ENCODE peak calls at places on chromosomes 4 and X, in eight cellular contexts. D is uterus, G is HepG2, O is sigmoid colon, B is vagina, R is thyroid gland, E is GM12892, U is suprapubic skin. A is an unnamed sample.

GRCh38 chrX:107747596-107748161 is 27.9 kb downstream of the TSC22D3 start:
- DNase-seq in O (no peak), G (no peak), B (no peak), U (no peak), D (peak), R (peak), E (no peak), A (peak)

GRCh38 chr4:87101543-87102199 is 118.7 kb downstream of the KLHL8 start:
- DNase-seq in E (no peak), D (no peak), U (no peak), O (no peak), B (no peak), R (no peak), G (no peak), A (no peak)

GRCh38 chr4:113869743-113870375 is 108.3 kb upstream of the CAMK2D start:
- DNase-seq in B (no peak), O (no peak), G (no peak), D (no peak), U (no peak), R (no peak), E (no peak), A (no peak)

GRCh38 chr4:850323-850945 is 24.5 kb upstream of the CPLX1 start:
- DNase-seq in B (no peak), O (no peak), U (no peak), E (no peak), R (no peak), D (no peak), G (no peak), A (no peak)

GRCh38 chr4:48216563-48216962 is 53.1 kb downstream of the TEC start:
- DNase-seq in O (no peak), D (no peak), E (no peak), G (no peak), U (no peak), B (no peak), R (no peak), A (no peak)

GRCh38 chrX:26215869-26216268 is at the start of gene MAGEB5:
- DNase-seq in O (no peak), G (no peak), D (no peak), B (no peak), U (no peak), E (no peak), R (no peak), A (no peak)

GRCh38 chr4:77009511-77010120 is 60.1 kb downstream of the SEPTIN11 start:
- DNase-seq in D (no peak), B (no peak), O (no peak), R (no peak), G (no peak), U (no peak), E (no peak), A (no peak)

GRCh38 chr4:109912706-109913621 is at the start of gene EGF:
- DNase-seq in O (no peak), D (peak), R (peak), U (no peak), E (no peak), G (no peak), B (no peak), A (no peak)

GRCh38 chr4:7004331-7004730 is 38.8 kb upstream of the TADA2B start:
- DNase-seq in D (no peak), E (no peak), U (no peak), R (no peak), B (no peak), O (peak), G (no peak), A (no peak)

GRCh38 chrX:78029663-78030062 is 60.2 kb upstream of the PGAM4 start:
- DNase-seq in G (peak), R (no peak), U (no peak), B (no peak), D (no peak), O (no peak), E (no peak), A (peak)

GRCh38 chr4:105619193-105619931 is 66.9 kb downstream of the ARHGEF38 start:
- DNase-seq in D (peak), O (peak), R (peak), U (no peak), G (no peak), B (no peak), E (no peak), A (peak)

GRCh38 chrX:1589356-1590130 is 1.9 kb upstream of the AKAP17A start:
- DNase-seq in E (no peak), D (no peak), U (no peak), R (no peak), G (no peak), O (no peak), B (no peak), A (no peak)

GRCh38 chr4:169652535-169652934 is 32.2 kb downstream of the CLCN3 start:
- DNase-seq in G (no peak), U (no peak), E (no peak), B (no peak), R (no peak), D (no peak), O (no peak), A (no peak)

GRCh38 chr4:77820836-77821561 is 1.8 kb upstream of the CNOT6L start:
- DNase-seq in R (no peak), B (no peak), U (no peak), D (no peak), O (no peak), G (no peak), E (no peak), A (peak)

GRCh38 chrX:123835661-123836371 is 24.0 kb upstream of the XIAP start:
- DNase-seq in B (no peak), R (no peak), G (no peak), E (no peak), D (no peak), U (no peak), O (no peak), A (no peak)

GRCh38 chr4:182141046-182141445 is 102.2 kb upstream of the TENM3 start:
- DNase-seq in R (no peak), G (no peak), U (no peak), O (no peak), B (no peak), E (no peak), D (no peak), A (no peak)

GRCh38 chr4:27084685-27085356 is 224.2 kb downstream of the STIM2 start:
- DNase-seq in B (no peak), U (no peak), G (no peak), D (no peak), E (no peak), O (no peak), R (peak), A (peak)

GRCh38 chrX:20459410-20460350 is 193.0 kb upstream of the RPS6KA3 start:
- DNase-seq in B (no peak), U (no peak), D (no peak), E (no peak), R (no peak), O (no peak), G (no peak), A (no peak)

GRCh38 chr4:124111922-124112321 is 600.6 kb downstream of the ANKRD50 start:
- DNase-seq in R (no peak), D (no peak), G (peak), O (no peak), B (no peak), E (no peak), U (no peak), A (peak)

GRCh38 chr4:182749768-182750167 is 167.4 kb downstream of the DCTD start:
- DNase-seq in O (no peak), E (no peak), D (no peak), G (no peak), U (no peak), R (no peak), B (no peak), A (no peak)

GRCh38 chr4:78864405-78865024 is 74.7 kb downstream of the PAQR3 start:
- DNase-seq in O (no peak), D (peak), G (peak), E (no peak), U (no peak), R (no peak), B (no peak), A (peak)

GRCh38 chr4:11468901-11469300 is 40.2 kb upstream of the HS3ST1 start:
- DNase-seq in G (no peak), D (no peak), E (no peak), O (no peak), R (no peak), U (no peak), B (no peak), A (no peak)

GRCh38 chrX:24846551-24847170 is 152.9 kb downstream of the POLA1 start:
- DNase-seq in R (no peak), B (no peak), O (no peak), U (no peak), G (no peak), D (peak), E (no peak), A (peak)

GRCh38 chr4:188092824-188093223 is 16.6 kb downstream of the TRIML2 start:
- DNase-seq in U (no peak), O (no peak), G (no peak), D (no peak), E (no peak), R (no peak), B (no peak), A (no peak)

GRCh38 chr4:26789208-26789607 is 71.4 kb upstream of the STIM2 start:
- DNase-seq in U (no peak), D (no peak), O (no peak), B (no peak), R (no peak), E (no peak), G (no peak), A (no peak)

GRCh38 chrX:133475521-133475920 is 60.2 kb upstream of the GPC4 start:
- DNase-seq in D (peak), R (no peak), E (no peak), U (no peak), O (peak), B (no peak), G (no peak), A (no peak)

GRCh38 chr4:36812153-36812552 is 432.4 kb upstream of the NWD2 start:
- DNase-seq in E (no peak), U (no peak), R (no peak), G (no peak), B (no peak), D (no peak), O (no peak), A (no peak)

GRCh38 chr4:57114973-57115372 is 4.8 kb upstream of the IGFBP7 start:
- DNase-seq in D (no peak), G (no peak), E (no peak), O (no peak), R (no peak), U (no peak), B (no peak), A (no peak)

GRCh38 chr4:15234101-15234500 is 193.7 kb upstream of the C1QTNF7 start:
- DNase-seq in R (no peak), G (no peak), U (no peak), E (no peak), B (no peak), O (no peak), D (no peak), A (no peak)

GRCh38 chrX:41984628-41985027 is 61.3 kb upstream of the CASK start:
- DNase-seq in U (no peak), O (no peak), R (no peak), G (no peak), E (no peak), B (no peak), D (no peak), A (no peak)

GRCh38 chr4:11774346-11774745 is 345.7 kb upstream of the HS3ST1 start:
- DNase-seq in U (no peak), R (no peak), B (no peak), O (no peak), G (no peak), E (no peak), D (no peak), A (no peak)

GRCh38 chrX:77749695-77750094 is 36.3 kb downstream of the ATRX start:
- DNase-seq in O (no peak), D (no peak), E (no peak), U (no peak), B (no peak), G (no peak), R (no peak), A (no peak)

GRCh38 chr4:173253561-173253960 is 80.6 kb downstream of the HMGB2 start:
- DNase-seq in G (no peak), O (no peak), E (no peak), R (no peak), U (no peak), B (no peak), D (no peak), A (no peak)

GRCh38 chrX:74371399-74371798 is 49.9 kb upstream of the SLC16A2 start:
- DNase-seq in R (no peak), U (no peak), B (no peak), G (no peak), D (no peak), O (no peak), E (no peak), A (no peak)

GRCh38 chr4:151676301-151676700 is 84.5 kb downstream of the GATB start:
- DNase-seq in B (no peak), U (no peak), D (no peak), G (no peak), R (peak), E (no peak), O (no peak), A (peak)

GRCh38 chr4:120018786-120019185 is 47.9 kb downstream of the MAD2L1 start:
- DNase-seq in B (no peak), R (no peak), G (no peak), E (no peak), U (no peak), D (no peak), O (no peak), A (no peak)

GRCh38 chr4:72567821-72568620 is 1.0 kb downstream of the ADAMTS3 start:
- DNase-seq in U (peak), B (peak), G (peak), E (peak), D (peak), R (peak), O (peak), A (peak)

GRCh38 chr4:141645611-141646340 is 9.4 kb downstream of the IL15 start:
- DNase-seq in G (no peak), D (no peak), B (no peak), O (no peak), U (no peak), R (peak), E (no peak), A (no peak)

GRCh38 chr4:82833696-82834313 is 35.2 kb upstream of the SCD5 start:
- DNase-seq in D (no peak), B (no peak), E (no peak), R (no peak), U (no peak), G (peak), O (no peak), A (no peak)

DNA sequence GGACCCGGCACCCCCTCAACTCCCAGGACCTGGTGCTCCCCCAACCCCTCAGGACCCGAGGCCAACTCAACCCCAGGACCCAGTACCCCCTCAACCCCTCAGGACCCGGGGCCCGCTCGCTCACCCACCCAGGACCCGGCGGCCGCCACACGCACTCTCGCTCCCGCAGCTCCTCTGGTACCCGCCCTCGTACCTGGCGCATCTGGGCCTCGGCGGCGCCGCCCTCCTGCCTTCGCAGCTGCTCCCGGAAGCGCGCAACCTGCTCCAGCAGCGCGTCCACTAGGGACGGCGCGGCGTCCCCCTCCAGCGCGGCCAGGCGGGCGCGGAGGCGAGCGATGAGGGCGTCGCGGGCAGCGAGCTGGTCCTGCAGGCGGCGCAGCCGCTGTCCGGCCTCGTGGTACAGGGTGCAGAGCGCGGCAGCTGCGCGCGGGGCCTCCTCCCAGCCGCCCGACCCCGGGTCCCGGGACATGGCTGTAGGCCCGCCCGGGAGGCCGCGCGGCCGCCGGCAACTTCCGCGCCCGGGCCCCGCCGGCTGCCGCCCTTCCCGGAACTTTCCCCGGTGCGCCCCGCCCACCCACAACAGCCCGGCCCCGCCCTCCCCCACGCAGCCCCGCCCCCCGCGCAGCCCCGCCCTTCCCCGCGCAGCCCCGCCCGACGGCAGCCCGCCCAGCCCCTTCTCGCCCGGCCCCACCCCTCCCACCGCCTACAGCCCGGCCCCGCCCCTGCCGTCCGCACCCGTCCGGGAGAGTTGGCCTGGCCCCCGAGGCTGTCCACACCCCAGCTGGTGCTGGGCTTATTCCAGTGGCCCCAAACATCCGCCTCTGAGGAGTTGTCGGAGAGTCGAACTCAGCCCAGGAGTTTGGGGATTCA is at the start of gene TNIP2:
- DNase-seq in R (peak), D (peak), O (peak), E (peak), U (peak), G (peak), B (peak), A (peak)
- TF ChIP-seq POLR2A in R (peak), D (peak), O (no peak), E (peak), U (no peak), G (peak), B (peak), A (peak)

GRCh38 chr4:38857354-38858096 is 908 bp upstream of the TLR6 start:
- DNase-seq in O (no peak), U (no peak), R (peak), B (no peak), E (no peak), G (no peak), D (peak), A (no peak)
- TF ChIP-seq POLR2A in O (no peak), U (no peak), R (no peak), B (peak), E (peak), G (no peak), D (no peak), A (peak)

GRCh38 chr4:166842795-166843261 is 391.5 kb downstream of the SPOCK3 start:
- DNase-seq in U (no peak), O (no peak), R (no peak), B (no peak), G (no peak), E (no peak), D (no peak), A (no peak)
- TF ChIP-seq POLR2A in U (no peak), O (no peak), R (no peak), B (no peak), G (no peak), E (no peak), D (no peak), A (no peak)

DNA sequence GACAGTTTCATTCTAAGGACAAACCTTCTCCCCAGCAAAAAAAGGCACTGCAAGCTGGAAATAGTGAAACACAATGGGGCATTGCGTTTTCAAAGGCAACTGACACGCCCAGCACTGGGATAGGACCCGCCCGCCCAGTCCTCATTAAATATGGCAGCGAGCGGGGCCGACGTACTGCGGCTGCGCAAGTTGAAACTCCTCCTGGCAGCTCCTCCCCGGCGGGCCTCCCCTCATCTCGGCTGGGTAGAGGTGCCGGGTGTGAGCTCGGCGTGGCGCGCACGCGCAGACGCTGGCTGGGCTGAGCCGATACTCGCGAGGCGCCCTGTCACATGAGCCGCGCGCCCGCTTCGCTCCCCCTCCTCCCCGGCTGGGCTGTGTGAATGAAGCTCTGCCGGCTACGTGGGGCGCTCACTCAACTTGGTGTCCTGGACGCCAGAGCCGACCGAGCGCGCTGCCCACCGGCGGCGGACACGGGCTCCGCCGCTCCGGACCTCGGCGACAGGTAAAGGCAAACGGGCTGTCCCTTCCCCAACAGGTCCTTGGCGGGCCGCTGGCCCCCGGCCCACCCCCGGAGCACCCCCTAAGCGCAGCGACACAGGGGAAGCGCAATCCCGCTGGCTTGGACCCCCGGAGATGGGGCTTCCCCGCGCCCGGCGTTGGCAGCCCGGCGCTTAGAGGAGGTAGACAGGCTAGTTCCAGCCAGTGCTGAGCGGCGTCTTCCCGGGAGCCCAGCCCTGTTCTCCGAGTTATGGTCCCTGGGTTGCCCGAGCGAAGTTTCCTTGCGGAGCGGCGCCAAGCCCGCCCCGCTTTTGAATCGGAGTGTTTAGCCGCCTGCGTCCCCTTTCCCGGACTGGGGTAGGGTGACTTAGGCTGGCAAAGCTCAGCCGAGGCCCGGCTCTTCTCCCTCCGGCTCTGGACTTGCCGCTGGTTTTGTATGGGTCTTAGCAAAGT is at the start of gene CLCN5:
- DNase-seq in R (peak), D (peak), G (peak), U (peak), B (peak), O (peak), E (peak), A (peak)
- TF ChIP-seq POLR2A in R (peak), D (peak), G (peak), U (no peak), B (peak), O (peak), E (peak), A (peak)

DNA sequence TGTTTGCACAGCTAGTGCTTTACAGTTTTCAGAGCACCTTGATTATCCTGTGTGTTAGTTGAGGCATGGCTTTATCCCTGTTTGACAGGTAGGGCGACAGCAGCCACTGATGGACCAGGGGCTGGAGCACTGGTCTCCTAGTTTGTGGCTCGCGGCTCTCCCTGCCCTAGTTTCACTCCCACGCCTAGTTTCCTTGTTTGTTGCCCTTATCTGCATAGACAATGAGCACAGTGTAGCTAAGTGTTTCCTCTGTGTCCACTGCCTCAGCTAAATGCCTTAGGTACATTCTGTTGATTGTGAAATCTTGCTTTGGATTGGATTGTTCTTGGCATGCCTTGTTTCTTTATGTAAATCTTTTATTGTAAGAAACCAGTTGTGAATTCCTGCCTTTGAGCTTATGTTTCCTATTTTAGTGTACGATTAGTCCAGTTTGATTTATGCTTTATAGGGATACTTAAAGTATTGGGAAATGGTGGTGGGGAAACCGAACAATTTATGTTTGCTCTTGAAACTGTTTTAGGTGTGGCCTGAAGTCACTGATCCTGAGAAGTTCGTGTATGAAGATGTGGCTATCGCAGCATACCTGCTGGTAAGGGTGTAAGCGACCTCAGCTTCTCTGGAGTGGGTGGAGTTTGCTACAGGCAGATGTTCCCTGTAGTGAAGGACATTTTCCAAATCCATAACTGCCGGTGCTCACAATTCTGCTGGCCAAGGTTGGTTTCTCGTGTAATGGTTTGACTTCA is 11.0 kb downstream of the TRMT44 start:
- DNase-seq in B (no peak), O (no peak), U (no peak), G (no peak), E (no peak), R (no peak), D (no peak), A (no peak)
- TF ChIP-seq POLR2A in B (no peak), O (no peak), U (no peak), G (no peak), E (no peak), R (no peak), D (no peak), A (no peak)